ENCODE peak calls at places on chromosome 6, in four cellular contexts. F is GM06990, Y is RWPE2, X is Panc1. D is an unnamed sample.

GRCh38 chr6:10322991-10323390 is 91.9 kb downstream of the TFAP2A start:
- DNase-seq in F (no peak), Y (no peak), X (no peak), D (no peak)

GRCh38 chr6:7974932-7975763 is 64.6 kb upstream of the TXNDC5 start:
- DNase-seq in F (no peak), Y (peak), X (peak), D (no peak)

GRCh38 chr6:117597755-117598154 is 4.6 kb downstream of the GOPC start:
- DNase-seq in F (no peak), Y (no peak), X (no peak), D (no peak)

GRCh38 chr6:34288581-34288980 is 39.8 kb upstream of the SMIM29 start:
- DNase-seq in F (no peak), Y (no peak), X (no peak), D (peak)

GRCh38 chr6:20212392-20213111 is at the start of gene MBOAT1:
- DNase-seq in F (peak), Y (peak), X (no peak), D (peak)

GRCh38 chr6:44606506-44606905 is 219.0 kb downstream of the CDC5L start:
- DNase-seq in F (no peak), Y (no peak), X (no peak), D (no peak)

GRCh38 chr6:56292505-56293181 is 45.3 kb upstream of the COL21A1 start:
- DNase-seq in F (no peak), Y (no peak), X (peak), D (no peak)

GRCh38 chr6:124226396-124226795 is 422.7 kb downstream of the NKAIN2 start:
- DNase-seq in F (no peak), Y (no peak), X (no peak), D (no peak)

GRCh38 chr6:36223706-36224105 is 27.2 kb downstream of the BRPF3 start:
- DNase-seq in F (no peak), Y (no peak), X (no peak), D (no peak)

GRCh38 chr6:56730663-56731529 is 88.2 kb upstream of the DST start:
- DNase-seq in F (no peak), Y (no peak), X (peak), D (no peak)

GRCh38 chr6:35142578-35142977 is 1.4 kb upstream of the TCP11 start:
- DNase-seq in F (no peak), Y (no peak), X (no peak), D (no peak)

GRCh38 chr6:24994812-24995211 is 59.1 kb upstream of the RIPOR2 start:
- DNase-seq in F (no peak), Y (no peak), X (no peak), D (no peak)

GRCh38 chr6:12318749-12319148 is 28.6 kb downstream of the EDN1 start:
- DNase-seq in F (no peak), Y (no peak), X (no peak), D (no peak)

DNA sequence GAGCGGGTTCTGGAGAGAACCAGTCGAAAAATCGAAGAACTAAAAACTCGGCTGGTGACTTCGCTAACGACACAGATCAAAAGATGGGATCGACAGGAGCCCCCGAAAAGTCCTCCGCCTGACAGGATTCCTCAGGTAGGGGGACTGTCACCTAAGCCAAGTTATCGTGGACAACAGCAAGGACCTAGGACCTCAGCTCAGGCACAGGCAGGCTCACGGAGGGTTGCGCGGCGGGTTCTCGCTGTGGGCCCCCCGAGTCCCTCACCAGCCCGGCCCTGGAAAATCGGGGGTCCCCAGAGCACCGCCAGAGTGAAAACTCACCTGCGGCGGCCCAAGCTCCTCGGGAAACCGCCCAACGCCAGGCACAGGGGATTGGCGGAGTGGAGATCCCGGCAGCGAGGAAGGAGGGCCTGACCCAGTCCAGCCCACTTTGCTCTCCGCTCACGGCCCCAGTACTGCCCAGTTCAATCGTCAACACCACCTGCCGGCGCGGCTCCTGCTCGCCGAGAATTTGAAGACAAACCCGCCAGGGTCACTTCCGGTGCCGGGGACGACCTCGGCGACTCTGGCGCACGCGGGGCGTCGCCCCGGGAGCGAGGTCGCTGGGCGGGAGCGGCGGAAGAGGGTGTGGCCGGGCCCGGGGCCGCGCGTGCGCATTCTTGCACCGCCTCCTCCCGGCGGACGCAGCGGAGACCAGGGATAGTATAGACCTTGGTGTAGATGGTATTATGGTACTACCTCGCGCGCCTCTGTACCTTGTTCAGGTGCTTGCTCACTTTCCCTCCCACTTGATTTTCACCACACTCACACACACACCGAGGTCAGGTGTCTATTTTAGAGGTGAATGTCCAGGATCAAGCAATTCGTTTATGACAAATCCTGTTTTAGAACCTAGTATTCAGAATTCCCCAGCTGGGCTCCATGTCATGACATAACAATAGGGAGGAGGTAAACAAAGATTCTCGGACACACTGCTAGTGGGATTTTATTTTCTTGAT is at the start of gene KATNA1:
- DNase-seq in F (peak), Y (peak), X (peak), D (peak)
- TF ChIP-seq CTCF in F (no peak), Y (no peak), X (no peak), D (peak)

DNA sequence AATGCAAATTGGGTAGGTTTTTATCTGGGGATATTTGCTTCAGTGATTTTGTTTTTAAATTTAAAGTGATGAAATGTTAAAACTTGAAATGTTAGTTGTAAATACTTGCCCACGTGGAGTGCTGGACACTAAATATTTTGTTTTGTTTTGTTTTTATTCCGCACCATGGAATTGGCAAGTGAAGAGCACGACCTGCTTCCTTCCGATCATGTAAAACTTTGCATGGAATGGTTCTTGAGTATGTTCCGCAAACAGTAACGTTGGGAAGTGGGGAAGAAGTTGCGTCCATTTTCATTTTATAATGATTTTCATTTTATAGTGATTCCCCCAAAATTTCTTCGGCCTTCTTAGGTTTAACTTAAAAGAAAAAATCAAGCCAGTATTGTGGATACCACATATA is 773 bp downstream of the IRAK1BP1 start:
- DNase-seq in F (no peak), Y (no peak), X (no peak), D (no peak)
- TF ChIP-seq CTCF in F (no peak), Y (peak), X (peak), D (no peak)

GRCh38 chr6:134532694-134533624 is 215.0 kb upstream of the SGK1 start:
- DNase-seq in F (no peak), Y (no peak), X (no peak), D (no peak)

GRCh38 chr6:134527108-134527787 is 209.3 kb upstream of the SGK1 start:
- DNase-seq in F (no peak), Y (no peak), X (no peak), D (no peak)

GRCh38 chr6:134531611-134532010 is 213.7 kb upstream of the SGK1 start:
- DNase-seq in F (no peak), Y (no peak), X (no peak), D (no peak)

GRCh38 chr6:134533991-134534390 is 216.1 kb upstream of the SGK1 start:
- DNase-seq in F (no peak), Y (no peak), X (no peak), D (no peak)

DNA sequence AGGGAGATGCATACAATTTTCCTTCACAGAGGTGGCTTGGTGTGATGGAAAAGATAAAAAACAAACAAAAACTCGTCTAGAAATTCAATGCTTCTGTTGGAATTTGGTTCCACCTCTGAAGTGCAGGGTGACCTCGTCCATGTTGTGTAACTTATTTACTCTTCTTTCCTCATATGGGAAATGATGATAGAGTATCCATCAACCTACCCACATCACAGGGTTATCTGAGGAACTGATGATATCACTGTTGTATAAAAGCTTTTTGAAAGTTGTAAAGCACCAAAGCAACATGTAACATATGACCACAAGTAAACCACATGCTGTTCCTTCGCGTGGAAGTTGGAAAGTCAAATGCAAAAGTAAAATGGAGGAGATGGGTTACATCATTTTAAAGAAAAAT is 212.0 kb upstream of the SGK1 start:
- DNase-seq in F (no peak), Y (no peak), X (no peak), D (no peak)
- TF ChIP-seq CTCF in F (no peak), Y (no peak), X (no peak), D (no peak)

GRCh38 chr6:90544741-90545140 is 42.1 kb downstream of the MAP3K7 start:
- DNase-seq in F (no peak), Y (no peak), X (no peak), D (no peak)
- TF ChIP-seq CTCF in F (no peak), Y (no peak), X (no peak), D (no peak)

D was measured in GM12864.